ENCODE peak calls at places on chromosomes 6 and 20, in five cellular contexts. M is OCI-LY7, E is hepatocyte, O is GM23248, U is PC-3. W is an unnamed sample.

GRCh38 chr20:23419995-23420901 is 1.0 kb downstream of the NAPB start:
- DNase-seq in U (peak; percentile 61), E (peak; percentile 71), O (peak; percentile 84), M (peak; percentile 45), W (peak; percentile 20)

GRCh38 chr6:14997507-14997906 is 248.4 kb upstream of the JARID2 start:
- DNase-seq in U (no peak), E (no peak), O (no peak), M (no peak), W (no peak)

GRCh38 chr6:134111062-134111677 is 58.7 kb upstream of the SLC2A12 start:
- DNase-seq in U (peak; percentile 77), O (peak; percentile 79), M (peak; percentile 72), E (peak; percentile 72), W (peak; percentile 88)

GRCh38 chr6:104623052-104623690 is 236.5 kb downstream of the HACE1 start:
- DNase-seq in O (no peak), U (peak; percentile 64), M (peak; percentile 75), E (no peak), W (peak; percentile 80)

GRCh38 chr20:9081423-9081966 is 12.6 kb downstream of the PLCB4 start:
- DNase-seq in O (peak; percentile 58), E (no peak), U (no peak), M (no peak), W (no peak)

GRCh38 chr6:107488875-107489635 is 862 bp upstream of the SOBP start:
- DNase-seq in U (no peak), O (peak; percentile 47), M (peak; percentile 47), E (peak; percentile 56), W (peak; percentile 86)

GRCh38 chr6:70299456-70299855 is 3.4 kb downstream of the COL9A1 start:
- DNase-seq in U (peak; percentile 11), O (peak; percentile 24), E (no peak), M (no peak), W (peak; percentile 17)

GRCh38 chr6:101163611-101164010 is 229.9 kb upstream of the GRIK2 start:
- DNase-seq in E (no peak), O (no peak), U (no peak), M (no peak), W (peak; percentile 5)

GRCh38 chr6:105692630-105693212 is 289.8 kb upstream of the PREP start:
- DNase-seq in M (peak; percentile 2), U (no peak), E (no peak), O (no peak), W (no peak)

GRCh38 chr6:121055572-121056163 is 278.6 kb downstream of the TBC1D32 start:
- DNase-seq in E (peak; percentile 71), U (peak; percentile 78), O (peak; percentile 65), M (peak; percentile 35), W (peak; percentile 78)

GRCh38 chr6:75098709-75099108 is 107.1 kb downstream of the COL12A1 start:
- DNase-seq in M (no peak), O (peak; percentile 97), E (peak; percentile 79), U (peak; percentile 81), W (no peak)

GRCh38 chr6:148440877-148441453 is 98.3 kb downstream of the SASH1 start:
- DNase-seq in M (no peak), E (peak; percentile 72), U (peak; percentile 93), O (peak; percentile 94), W (peak; percentile 42)

GRCh38 chr6:5466459-5466858 is 205.1 kb downstream of the FARS2 start:
- DNase-seq in M (no peak), O (peak; percentile 88), U (peak; percentile 54), E (no peak), W (no peak)

GRCh38 chr6:103721923-103722322 is 1137.8 kb downstream of the HACE1 start:
- DNase-seq in E (no peak), O (no peak), M (no peak), U (no peak), W (no peak)

GRCh38 chr6:104700371-104701185 is 159.1 kb downstream of the HACE1 start:
- DNase-seq in M (no peak), O (no peak), E (no peak), U (no peak), W (peak; percentile 31)

GRCh38 chr20:17810847-17811604 is 111.3 kb downstream of the BANF2 start:
- DNase-seq in O (no peak), E (no peak), U (no peak), M (peak; percentile 27), W (no peak)

GRCh38 chr6:92708270-92708669 is 711.1 kb downstream of the EPHA7 start:
- DNase-seq in E (no peak), O (no peak), M (no peak), U (no peak), W (no peak)

GRCh38 chr6:146814148-146814750 is 215.5 kb downstream of the ADGB start:
- DNase-seq in E (no peak), U (no peak), O (no peak), M (no peak), W (no peak)

GRCh38 chr6:93300661-93301060 is 118.7 kb downstream of the EPHA7 start:
- DNase-seq in M (no peak), O (no peak), E (no peak), U (peak; percentile 56), W (no peak)

GRCh38 chr6:7137335-7138106 is 29.8 kb downstream of the RREB1 start:
- DNase-seq in U (no peak), M (peak; percentile 30), O (peak; percentile 90), E (no peak), W (peak; percentile 65)

GRCh38 chr6:105993769-105994521 is 92.2 kb upstream of the PRDM1 start:
- DNase-seq in M (no peak), E (peak; percentile 39), O (peak; percentile 78), U (no peak), W (peak; percentile 48)

GRCh38 chr6:168117942-168118341 is 38.9 kb upstream of the FRMD1 start:
- DNase-seq in U (no peak), M (no peak), O (no peak), E (no peak), W (peak; percentile 52)

GRCh38 chr6:127606131-127606562 is 29.2 kb downstream of the C6orf58 start:
- DNase-seq in U (peak; percentile 61), E (peak; percentile 46), O (peak; percentile 57), M (no peak), W (peak; percentile 80)

GRCh38 chr6:144660545-144660944 is 375.4 kb downstream of the UTRN start:
- DNase-seq in U (no peak), O (no peak), M (no peak), E (no peak), W (no peak)

GRCh38 chr6:152049502-152049901 is 242.0 kb downstream of the ESR1 start:
- DNase-seq in M (no peak), O (no peak), E (no peak), U (no peak), W (no peak)

GRCh38 chr20:19934792-19935491 is 82.2 kb upstream of the NAA20 start:
- DNase-seq in U (peak; percentile 27), E (peak; percentile 22), O (no peak), M (no peak), W (no peak)

GRCh38 chr6:141212296-141212695 is 920.4 kb upstream of the GJE1 start:
- DNase-seq in U (peak; percentile 40), E (no peak), O (no peak), M (no peak), W (no peak)

DNA sequence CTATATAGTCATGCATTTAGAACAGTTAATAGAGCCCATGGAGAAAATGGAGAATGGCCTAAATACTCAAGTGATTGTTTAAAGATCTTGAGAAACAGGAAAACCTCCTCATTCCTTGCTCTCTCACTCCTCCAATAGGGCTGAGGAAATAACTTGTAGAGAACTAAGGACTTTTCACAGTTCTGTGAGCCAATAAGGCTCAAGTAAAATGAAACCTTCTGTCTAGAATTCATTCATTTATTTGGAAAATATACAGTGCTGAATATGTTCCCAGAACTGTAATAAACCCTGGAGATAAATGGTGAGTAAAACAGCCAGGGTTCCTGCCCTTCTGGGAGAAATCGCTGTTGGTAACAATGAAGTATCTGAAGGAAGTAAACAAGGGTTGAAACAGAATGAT is 35.3 kb downstream of the ELOVL2 start:
- DNase-seq in O (peak; percentile 75), M (no peak), U (no peak), E (no peak), W (no peak)
- H2AFZ ChIP-seq in O (peak overlapping the region; percentile 16), M (no peak overlapping the region), U (no peak overlapping the region), E (no peak overlapping the region), W (no peak overlapping the region)

GRCh38 chr6:45619211-45619760 is 241.6 kb upstream of the SUPT3H start:
- DNase-seq in U (no peak), E (no peak), M (no peak), O (no peak), W (no peak)
- TF ChIP-seq EZH2phosphoT487 in U (no peak), E (no peak), M (no peak), O (no peak), W (no peak)

GRCh38 chr6:170148709-170149470 is 142.0 kb downstream of the DLL1 start:
- DNase-seq in E (no peak), U (no peak), M (no peak), O (no peak), W (no peak)

GRCh38 chr6:170147056-170147787 is 143.7 kb downstream of the DLL1 start:
- DNase-seq in M (no peak), E (no peak), U (no peak), O (peak; percentile 52), W (no peak)

GRCh38 chr6:170147832-170148708 is 142.8 kb downstream of the DLL1 start:
- DNase-seq in U (no peak), E (no peak), M (no peak), O (no peak), W (peak; percentile 46)

GRCh38 chr6:170144952-170145587 is 145.8 kb downstream of the DLL1 start:
- DNase-seq in M (no peak), U (peak; percentile 53), O (peak; percentile 18), E (no peak), W (no peak)

GRCh38 chr6:170146640-170147039 is 144.2 kb downstream of the DLL1 start:
- DNase-seq in U (no peak), E (no peak), M (no peak), O (no peak), W (no peak)
- H3K27ac ChIP-seq in U (no peak overlapping the region), E (no peak overlapping the region), M (no peak overlapping the region), O (no peak overlapping the region), W (no peak overlapping the region)

GRCh38 chr6:56359201-56359899 is 112.0 kb upstream of the COL21A1 start:
- DNase-seq in U (peak; percentile 84), E (peak; percentile 81), M (peak; percentile 68), O (peak; percentile 77), W (peak; percentile 84)
- H2AFZ ChIP-seq in U (no peak overlapping the region), E (no peak overlapping the region), M (no peak overlapping the region), O (no peak overlapping the region), W (no peak overlapping the region)

GRCh38 chr20:45097485-45098095 is 3.3 kb downstream of the KCNS1 start:
- DNase-seq in O (peak; percentile 61), M (no peak), U (no peak), E (no peak), W (peak; percentile 72)
- TF ChIP-seq EZH2phosphoT487 in O (no peak), M (no peak), U (no peak), E (no peak), W (no peak)

DNA sequence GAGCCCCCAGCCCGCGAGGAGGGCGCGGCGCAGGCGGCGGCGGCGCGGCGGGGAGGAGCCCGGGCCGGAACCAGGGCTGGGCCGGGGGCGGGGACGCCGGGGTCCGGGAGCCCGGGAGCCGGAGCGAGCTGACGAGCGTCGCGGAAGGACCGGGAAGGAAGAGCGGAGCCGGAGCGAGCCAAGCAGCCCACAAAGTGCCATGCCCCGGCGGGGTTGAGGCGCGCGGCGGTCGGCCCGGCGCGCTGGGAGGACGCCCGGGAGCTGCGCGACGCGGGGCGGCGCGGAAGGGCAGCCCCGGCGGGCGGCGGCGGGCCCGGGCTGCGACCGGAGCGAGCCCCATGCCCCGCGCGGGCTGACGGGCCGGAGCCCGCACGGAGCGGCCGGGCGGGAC is 289 bp downstream of the FOXP4 start:
- DNase-seq in E (no peak), O (peak; percentile 66), M (peak; percentile 71), U (peak; percentile 50), W (peak; percentile 62)
- H3K27ac ChIP-seq in E (peak overlapping the region; percentile 87), O (no peak overlapping the region), M (no peak overlapping the region), U (no peak overlapping the region), W (no peak overlapping the region)